ENCODE peak calls at places on chromosomes 16 and 17, in four cellular contexts. R is HepG2, G is K562, C is GM12878. K is an unnamed sample.

GRCh38 chr17:8133941-8134340 is 10.0 kb upstream of the HES7 start:
- DNase-seq in R (no peak), G (no peak), C (no peak), K (no peak)

GRCh38 chr16:2146739-2147138 is 1.7 kb upstream of the RAB26 start:
- DNase-seq in R (no peak), G (no peak), C (no peak), K (no peak)

GRCh38 chr16:54009464-54010176 is 277.0 kb downstream of the IRX3 start:
- DNase-seq in R (no peak), G (no peak), C (no peak), K (no peak)

GRCh38 chr16:53504161-53504663 is 1.2 kb upstream of the AKTIP start:
- DNase-seq in R (no peak), G (peak; percentile 20), C (no peak), K (no peak)

GRCh38 chr17:50832267-50833227 is 2.8 kb upstream of the WFIKKN2 start:
- DNase-seq in R (no peak), G (no peak), C (no peak), K (no peak)

GRCh38 chr16:77290451-77291110 is 91.4 kb downstream of the SYCE1L start:
- DNase-seq in R (no peak), G (no peak), C (no peak), K (no peak)

GRCh38 chr16:2474877-2475412 is at the start of gene TBC1D24:
- DNase-seq in R (peak; percentile 67), G (peak; percentile 88), C (no peak), K (peak; percentile 99)

GRCh38 chr17:65515959-65516948 is 45.2 kb downstream of the AXIN2 start:
- DNase-seq in R (peak; percentile 99), G (no peak), C (no peak), K (no peak)

GRCh38 chr17:61452301-61453290 is at the start of gene TBX4:
- DNase-seq in R (no peak), G (no peak), C (no peak), K (no peak)

GRCh38 chr17:16491703-16492612 is at the start of gene LRRC75A:
- DNase-seq in R (no peak), G (peak; percentile 50), C (no peak), K (peak; percentile 74)

GRCh38 chr16:87062569-87063442 is 254.4 kb downstream of the C16orf95 start:
- DNase-seq in R (peak; percentile 49), G (peak; percentile 81), C (no peak), K (peak; percentile 87)

GRCh38 chr16:85755929-85756768 is 5.3 kb upstream of the C16orf74 start:
- DNase-seq in R (no peak), G (no peak), C (peak; percentile 76), K (no peak)
- TF ChIP-seq SP1 in R (no peak), G (no peak), C (peak; percentile 17), K (no peak)

DNA sequence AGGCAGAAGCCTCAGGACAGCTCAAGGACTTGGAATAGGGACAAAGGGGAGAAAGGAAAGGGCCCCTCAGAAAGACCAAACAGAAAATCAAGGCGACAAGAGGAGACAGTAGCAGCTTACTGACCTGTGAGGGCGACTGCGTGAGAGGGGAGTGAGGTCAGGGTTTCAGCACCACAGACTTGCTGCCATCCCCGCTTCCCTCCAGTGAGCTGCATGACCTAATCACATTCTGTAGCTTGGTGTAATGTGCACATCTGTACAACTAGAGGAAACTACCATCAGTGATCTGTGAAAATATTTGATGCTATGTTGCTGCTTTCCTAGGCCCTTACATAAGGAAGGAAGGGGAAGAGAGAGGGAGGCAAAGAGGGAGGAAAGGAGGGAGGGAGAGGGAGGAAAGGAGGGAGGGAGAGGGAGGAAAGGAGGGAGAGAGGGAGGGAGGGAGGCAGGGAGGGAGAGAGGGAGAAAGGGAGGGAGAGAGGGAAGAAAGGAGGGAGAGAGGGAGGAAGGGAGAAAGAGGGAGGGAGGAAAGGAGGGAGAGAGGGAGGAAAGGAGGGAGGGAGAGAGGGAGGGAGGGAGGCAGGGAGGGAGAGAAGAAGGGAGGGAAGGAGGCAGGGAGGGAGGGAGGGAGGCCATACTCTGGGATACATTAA is 404.9 kb upstream of the CDH5 start:
- DNase-seq in R (no peak), G (no peak), C (no peak), K (no peak)
- TF ChIP-seq FOXM1 in R (no peak), G (no peak), C (no peak), K (no peak)

GRCh38 chr17:77306790-77307478 is 166.2 kb downstream of the SEC14L1 start:
- DNase-seq in R (peak; percentile 92), G (no peak), C (no peak), K (no peak)

GRCh38 chr17:77306048-77306789 is 165.4 kb downstream of the SEC14L1 start:
- DNase-seq in R (no peak), G (no peak), C (no peak), K (no peak)

GRCh38 chr17:77304051-77304745 is 163.4 kb downstream of the SEC14L1 start:
- DNase-seq in R (no peak), G (no peak), C (no peak), K (no peak)

GRCh38 chr17:77303620-77304019 is 162.9 kb downstream of the SEC14L1 start:
- DNase-seq in R (no peak), G (no peak), C (no peak), K (no peak)

GRCh38 chr17:77304746-77305473 is 164.1 kb downstream of the SEC14L1 start:
- DNase-seq in R (peak; percentile 72), G (no peak), C (no peak), K (no peak)
- TF ChIP-seq SP1 in R (no peak), G (no peak), C (no peak), K (no peak)

DNA sequence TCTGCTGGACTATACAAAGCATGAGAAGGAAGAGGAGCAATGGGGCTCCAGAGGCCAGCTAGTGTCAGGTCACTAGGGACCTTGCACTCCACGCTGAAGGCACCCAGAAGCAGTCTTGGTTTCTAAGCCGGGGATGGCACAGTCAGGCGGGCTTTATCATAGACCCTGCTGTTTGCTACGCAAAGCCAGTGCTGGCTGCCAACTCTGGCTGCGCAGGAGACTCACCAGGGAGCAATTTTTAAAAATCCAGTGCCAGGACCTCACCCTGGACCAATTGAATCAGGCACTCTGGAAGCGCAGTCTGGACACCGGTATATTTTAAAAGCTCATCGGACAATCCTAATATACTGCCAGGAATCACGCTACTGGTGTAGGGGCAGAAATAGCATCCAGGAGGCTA is 368.5 kb upstream of the XYLT1 start:
- DNase-seq in R (no peak), G (no peak), C (no peak), K (no peak)
- TF ChIP-seq FOXM1 in R (no peak), G (no peak), C (no peak), K (no peak)

GRCh38 chr17:81928497-81929252 is 1.1 kb upstream of the MAFG start:
- DNase-seq in R (no peak), G (no peak), C (no peak), K (no peak)
- TF ChIP-seq SP1 in R (no peak), G (peak; percentile 3), C (no peak), K (no peak)

GRCh38 chr17:81403671-81404534 is 8.6 kb downstream of the BAHCC1 start:
- DNase-seq in R (no peak), G (no peak), C (no peak), K (no peak)
- TF ChIP-seq FOXM1 in R (no peak), G (no peak), C (no peak), K (no peak)

K was measured in HEK293T.